ENCODE peak calls at places on chromosomes 3 and 15, in four cellular contexts. D is fibroblast of mammary gland, R is Panc1, Y is ovary. F is an unnamed sample.

GRCh38 chr15:68278345-68279217 is 1.0 kb downstream of the FEM1B start:
- DNase-seq in D (peak), Y (no peak), R (no peak), F (no peak)

GRCh38 chr3:186783731-186784515 is 546 bp downstream of the EIF4A2 start:
- DNase-seq in R (no peak), D (peak), Y (peak), F (no peak)

GRCh38 chr15:98958918-98959639 is 48.5 kb downstream of the PGPEP1L start:
- DNase-seq in D (no peak), Y (no peak), R (no peak), F (no peak)

GRCh38 chr3:192608756-192609155 is 118.6 kb downstream of the FGF12 start:
- DNase-seq in R (no peak), D (no peak), Y (no peak), F (no peak)

GRCh38 chr3:46742992-46743391 is 25.3 kb upstream of the PRSS50 start:
- DNase-seq in D (no peak), R (no peak), Y (no peak), F (no peak)

GRCh38 chr3:101519685-101520365 is 6.8 kb upstream of the SENP7 start:
- DNase-seq in Y (no peak), R (no peak), D (no peak), F (no peak)

GRCh38 chr3:43873723-43874122 is 183.0 kb downstream of the ABHD5 start:
- DNase-seq in Y (no peak), R (no peak), D (no peak), F (no peak)

GRCh38 chr3:32797776-32798175 is 20.0 kb upstream of the TRIM71 start:
- DNase-seq in D (no peak), R (no peak), Y (no peak), F (no peak)

GRCh38 chr3:129831503-129831902 is 62.0 kb downstream of the TMCC1 start:
- DNase-seq in Y (no peak), R (no peak), D (no peak), F (no peak)

GRCh38 chr3:77449459-77449858 is 409.6 kb downstream of the ROBO2 start:
- DNase-seq in R (no peak), Y (no peak), D (no peak), F (peak)

GRCh38 chr15:80500021-80500420 is 95.8 kb downstream of the ARNT2 start:
- DNase-seq in Y (no peak), R (no peak), D (no peak), F (no peak)

GRCh38 chr3:31105438-31106077 is 211.1 kb upstream of the GADL1 start:
- DNase-seq in D (peak), R (peak), Y (no peak), F (peak)

GRCh38 chr15:58749532-58750337 is at the start of gene ADAM10:
- DNase-seq in Y (peak), D (peak), R (peak), F (peak)

GRCh38 chr3:71332813-71333212 is 250.7 kb downstream of the FOXP1 start:
- DNase-seq in R (no peak), Y (no peak), D (no peak), F (no peak)

GRCh38 chr3:76324101-76324500 is 538.8 kb upstream of the ZNF717 start:
- DNase-seq in Y (no peak), R (no peak), D (no peak), F (no peak)

GRCh38 chr15:89495638-89496145 is 691 bp downstream of the RHCG start:
- DNase-seq in R (no peak), Y (no peak), D (no peak), F (no peak)

GRCh38 chr15:89494006-89494405 is 2.4 kb downstream of the RHCG start:
- DNase-seq in D (no peak), Y (peak), R (no peak), F (no peak)

GRCh38 chr15:89492934-89493631 is 3.3 kb downstream of the RHCG start:
- DNase-seq in R (no peak), D (no peak), Y (peak), F (no peak)

GRCh38 chr15:89496155-89497098 is at the start of gene RHCG:
- DNase-seq in D (peak), Y (no peak), R (no peak), F (no peak)

GRCh38 chr15:89494941-89495637 is 1.3 kb downstream of the RHCG start:
- DNase-seq in D (peak), Y (no peak), R (no peak), F (no peak)
- TF ChIP-seq CTCF in D (peak), Y (no peak), R (peak), F (peak)

GRCh38 chr15:39584266-39584659 is 3.4 kb downstream of the THBS1 start:
- DNase-seq in R (no peak), Y (no peak), D (no peak), F (no peak)

GRCh38 chr15:39584662-39585393 is 3.9 kb downstream of the THBS1 start:
- DNase-seq in Y (no peak), D (no peak), R (no peak), F (no peak)

GRCh38 chr15:39582977-39583585 is 2.2 kb downstream of the THBS1 start:
- DNase-seq in R (no peak), D (peak), Y (no peak), F (no peak)

GRCh38 chr15:39582286-39582976 is 1.6 kb downstream of the THBS1 start:
- DNase-seq in Y (peak), D (peak), R (no peak), F (no peak)

DNA sequence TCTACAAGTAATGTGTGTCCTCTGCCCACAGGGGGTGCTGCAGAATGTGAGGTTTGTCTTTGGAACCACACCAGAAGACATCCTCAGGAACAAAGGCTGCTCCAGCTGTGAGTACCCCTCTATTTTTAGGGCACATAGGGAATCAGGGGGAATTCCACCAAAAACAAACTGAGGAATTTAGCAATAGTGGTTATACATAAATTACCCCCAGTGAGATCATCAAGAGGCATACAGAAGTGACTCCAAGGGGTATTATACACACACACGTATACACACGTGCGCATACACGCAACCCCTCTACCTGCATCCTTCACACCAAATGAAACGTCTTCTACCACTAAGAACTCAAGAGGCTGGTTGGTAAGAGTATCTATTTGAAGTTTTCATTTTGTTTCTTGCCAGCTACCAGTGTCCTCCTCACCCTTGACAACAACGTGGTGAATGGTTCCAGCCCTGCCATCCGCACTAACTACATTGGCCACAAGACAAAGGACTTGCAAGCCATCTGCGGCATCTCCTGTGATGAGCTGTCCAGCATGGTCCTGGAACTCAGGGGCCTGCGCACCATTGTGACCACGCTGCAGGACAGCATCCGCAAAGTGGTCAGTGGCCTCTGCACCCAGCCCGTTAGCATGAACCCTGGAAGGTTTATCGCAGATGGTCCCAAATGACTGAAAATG is 2.8 kb downstream of the THBS1 start:
- DNase-seq in D (peak), R (no peak), Y (peak), F (no peak)
- H3K4me3 ChIP-seq in D (peak), R (no peak), Y (peak), F (peak)

GRCh38 chr3:197367081-197367780 is 68.8 kb upstream of the DLG1 start:
- DNase-seq in Y (no peak), D (peak), R (no peak), F (peak)
- TF ChIP-seq CTCF in Y (no peak), D (no peak), R (no peak), F (no peak)

DNA sequence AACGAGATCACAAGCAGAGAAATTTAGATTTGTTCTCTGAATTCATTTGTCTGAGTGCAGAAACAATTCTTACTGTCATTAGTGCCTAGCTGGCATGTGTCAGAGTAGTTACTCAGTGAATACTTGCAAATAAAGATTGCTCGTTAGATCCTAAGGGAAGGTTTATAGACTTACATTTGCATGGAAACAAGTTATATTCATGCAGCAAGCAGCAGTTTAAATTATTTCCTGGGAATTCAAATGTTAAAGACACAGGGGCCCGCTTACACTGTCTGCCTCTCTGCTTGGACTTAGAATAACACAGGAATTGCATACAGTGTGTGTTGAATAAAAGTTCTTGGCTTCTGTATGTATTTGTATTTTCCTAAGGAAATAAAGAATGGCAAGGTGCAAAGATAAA is 680.6 kb upstream of the NECTIN3 start:
- DNase-seq in D (no peak), R (no peak), Y (no peak), F (no peak)
- H3K4me3 ChIP-seq in D (no peak), R (no peak), Y (no peak), F (no peak)

DNA sequence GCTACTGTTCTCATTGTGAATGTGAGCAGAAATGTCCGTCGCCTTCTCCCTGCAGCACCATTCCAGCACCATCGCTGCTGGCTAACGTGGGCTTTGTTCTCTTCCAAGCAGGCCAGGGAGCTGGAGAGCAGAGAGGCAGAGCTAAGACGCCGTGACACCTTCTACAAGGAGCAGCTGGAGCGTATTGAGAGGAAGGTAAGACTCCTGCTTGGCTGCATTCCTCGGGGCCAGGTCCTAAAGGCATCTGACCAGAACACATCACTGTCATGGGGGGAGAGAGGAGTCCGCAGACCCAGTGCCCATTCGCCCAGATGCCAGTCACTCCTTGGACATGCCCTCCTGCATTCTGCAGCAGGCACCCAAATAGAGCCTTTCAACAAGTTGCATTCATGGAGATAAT is 130.4 kb upstream of the PLXNA1 start:
- DNase-seq in R (no peak), D (no peak), Y (no peak), F (no peak)
- TF ChIP-seq CTCF in R (no peak), D (no peak), Y (no peak), F (no peak)

GRCh38 chr3:174938102-174938501 is 79.0 kb downstream of the NAALADL2 start:
- DNase-seq in Y (no peak), D (no peak), R (no peak), F (no peak)
- H3K4me3 ChIP-seq in Y (no peak), D (no peak), R (no peak), F (no peak)

GRCh38 chr3:57597240-57597972 is at the start of gene ARF4:
- DNase-seq in R (peak), Y (peak), D (peak), F (peak)
- TF ChIP-seq CTCF in R (no peak), Y (no peak), D (no peak), F (peak)

GRCh38 chr3:152779649-152780048 is 55.3 kb upstream of the P2RY1 start:
- DNase-seq in R (no peak), Y (no peak), D (peak), F (peak)
- H3K4me3 ChIP-seq in R (no peak), Y (no peak), D (no peak), F (no peak)